ENCODE peak calls at places on chromosomes 5 and 9, in eight cellular contexts. S is uterus, O is tibial nerve, Q is testis, L is body of pancreas, H is A549, G is HCT116, Y is lower leg skin. N is an unnamed sample.

GRCh38 chr5:170139786-170140335 is 34.2 kb downstream of the FOXI1 start:
- DNase-seq in S (no peak), O (no peak), Q (no peak), L (no peak), H (peak), G (no peak), Y (peak), N (no peak)

GRCh38 chr5:137954131-137954879 is 65.0 kb downstream of the PKD2L2 start:
- DNase-seq in S (peak), O (no peak), Q (no peak), L (no peak), H (peak), G (no peak), Y (no peak), N (no peak)

GRCh38 chr5:12985142-12985541 is 959.3 kb downstream of the DNAH5 start:
- DNase-seq in S (no peak), O (no peak), Q (no peak), L (no peak), H (no peak), G (no peak), Y (no peak), N (no peak)

GRCh38 chr9:72292874-72293607 is 72.0 kb downstream of the ZFAND5 start:
- DNase-seq in S (no peak), O (no peak), Q (peak), L (peak), H (peak), G (no peak), Y (no peak), N (peak)

GRCh38 chr9:80020056-80020455 is 448.3 kb downstream of the TLE4 start:
- DNase-seq in S (no peak), O (no peak), Q (no peak), L (no peak), H (no peak), G (no peak), Y (no peak), N (no peak)

GRCh38 chr9:135604437-135605237 is 34.7 kb downstream of the GLT6D1 start:
- DNase-seq in S (no peak), O (no peak), Q (peak), L (no peak), H (no peak), G (no peak), Y (peak), N (no peak)

GRCh38 chr5:99320461-99320860 is 391.7 kb upstream of the CHD1 start:
- DNase-seq in S (no peak), O (no peak), Q (no peak), L (no peak), H (peak), G (no peak), Y (no peak), N (no peak)

GRCh38 chr5:116004248-116004647 is 28.0 kb upstream of the ARL14EPL start:
- DNase-seq in S (no peak), O (no peak), Q (no peak), L (no peak), H (no peak), G (no peak), Y (no peak), N (no peak)

GRCh38 chr5:119418782-119419101 is 33.6 kb upstream of the HSD17B4 start:
- DNase-seq in S (no peak), O (no peak), Q (no peak), L (no peak), H (no peak), G (no peak), Y (no peak), N (no peak)

GRCh38 chr5:111461261-111461671 is 51.1 kb downstream of the STARD4 start:
- DNase-seq in S (no peak), O (no peak), Q (no peak), L (no peak), H (peak), G (no peak), Y (no peak), N (no peak)

GRCh38 chr5:64516216-64516615 is 10.4 kb downstream of the RGS7BP start:
- DNase-seq in S (no peak), O (no peak), Q (no peak), L (no peak), H (no peak), G (no peak), Y (no peak), N (no peak)

GRCh38 chr9:13529321-13530104 is 250.0 kb upstream of the MPDZ start:
- DNase-seq in S (no peak), O (no peak), Q (no peak), L (no peak), H (no peak), G (no peak), Y (no peak), N (no peak)

GRCh38 chr9:99385215-99385614 is 163.1 kb downstream of the SEC61B start:
- DNase-seq in S (no peak), O (no peak), Q (no peak), L (no peak), H (no peak), G (no peak), Y (no peak), N (no peak)

GRCh38 chr5:32365623-32366022 is 52.9 kb upstream of the MTMR12 start:
- DNase-seq in S (no peak), O (no peak), Q (no peak), L (no peak), H (no peak), G (no peak), Y (no peak), N (no peak)

GRCh38 chr9:94553029-94553938 is 1.6 kb upstream of the PCAT7 start:
- DNase-seq in S (no peak), O (no peak), Q (peak), L (peak), H (peak), G (no peak), Y (no peak), N (no peak)

GRCh38 chr9:112647596-112647995 is 70.3 kb downstream of the INIP start:
- DNase-seq in S (no peak), O (no peak), Q (no peak), L (no peak), H (no peak), G (no peak), Y (no peak), N (no peak)

GRCh38 chr5:60972225-60972624 is 27.2 kb downstream of the NDUFAF2 start:
- DNase-seq in S (no peak), O (no peak), Q (no peak), L (no peak), H (no peak), G (no peak), Y (no peak), N (no peak)

GRCh38 chr9:134299068-134299467 is 27.2 kb upstream of the RXRA start:
- DNase-seq in S (no peak), O (no peak), Q (no peak), L (no peak), H (no peak), G (no peak), Y (no peak), N (no peak)

GRCh38 chr5:139708877-139709586 is 60.9 kb downstream of the CXXC5 start:
- DNase-seq in S (peak), O (no peak), Q (peak), L (peak), H (peak), G (no peak), Y (no peak), N (peak)

GRCh38 chr9:114484854-114485443 is 20.3 kb downstream of the WHRN start:
- DNase-seq in S (no peak), O (no peak), Q (no peak), L (no peak), H (peak), G (peak), Y (no peak), N (no peak)

GRCh38 chr9:130172161-130172857 is at the start of gene NCS1:
- DNase-seq in S (peak), O (peak), Q (peak), L (peak), H (peak), G (peak), Y (peak), N (peak)

GRCh38 chr9:114718801-114719221 is 36.8 kb upstream of the TEX48 start:
- DNase-seq in S (no peak), O (no peak), Q (no peak), L (no peak), H (peak), G (peak), Y (no peak), N (no peak)

GRCh38 chr5:44619875-44620610 is 188.7 kb upstream of the MRPS30 start:
- DNase-seq in S (no peak), O (no peak), Q (no peak), L (no peak), H (no peak), G (no peak), Y (no peak), N (no peak)

GRCh38 chr5:107553063-107553676 is 117.6 kb downstream of the EFNA5 start:
- DNase-seq in S (no peak), O (no peak), Q (no peak), L (no peak), H (peak), G (no peak), Y (no peak), N (no peak)

GRCh38 chr5:139765409-139766217 is 30.0 kb upstream of the PSD2 start:
- DNase-seq in S (peak), O (peak), Q (peak), L (peak), H (peak), G (no peak), Y (peak), N (peak)

GRCh38 chr5:133754575-133755169 is 142.3 kb upstream of the FSTL4 start:
- DNase-seq in S (no peak), O (no peak), Q (peak), L (peak), H (peak), G (peak), Y (no peak), N (peak)

GRCh38 chr5:142063878-142064331 is 44.7 kb upstream of the NDFIP1 start:
- DNase-seq in S (peak), O (peak), Q (peak), L (peak), H (no peak), G (no peak), Y (peak), N (no peak)

GRCh38 chr5:74372502-74373445 is 267.8 kb downstream of the ENC1 start:
- DNase-seq in S (no peak), O (no peak), Q (no peak), L (no peak), H (no peak), G (no peak), Y (no peak), N (no peak)

GRCh38 chr5:163571755-163572154 is 66.3 kb downstream of the MAT2B start:
- DNase-seq in S (no peak), O (no peak), Q (no peak), L (no peak), H (no peak), G (no peak), Y (no peak), N (no peak)

GRCh38 chr9:129069128-129069824 is 11.6 kb upstream of the DOLPP1 start:
- DNase-seq in S (no peak), O (peak), Q (peak), L (peak), H (no peak), G (no peak), Y (peak), N (peak)

GRCh38 chr9:131545003-131545785 is at the start of gene PRRT1B:
- DNase-seq in S (no peak), O (no peak), Q (no peak), L (peak), H (peak), G (no peak), Y (no peak), N (no peak)

DNA sequence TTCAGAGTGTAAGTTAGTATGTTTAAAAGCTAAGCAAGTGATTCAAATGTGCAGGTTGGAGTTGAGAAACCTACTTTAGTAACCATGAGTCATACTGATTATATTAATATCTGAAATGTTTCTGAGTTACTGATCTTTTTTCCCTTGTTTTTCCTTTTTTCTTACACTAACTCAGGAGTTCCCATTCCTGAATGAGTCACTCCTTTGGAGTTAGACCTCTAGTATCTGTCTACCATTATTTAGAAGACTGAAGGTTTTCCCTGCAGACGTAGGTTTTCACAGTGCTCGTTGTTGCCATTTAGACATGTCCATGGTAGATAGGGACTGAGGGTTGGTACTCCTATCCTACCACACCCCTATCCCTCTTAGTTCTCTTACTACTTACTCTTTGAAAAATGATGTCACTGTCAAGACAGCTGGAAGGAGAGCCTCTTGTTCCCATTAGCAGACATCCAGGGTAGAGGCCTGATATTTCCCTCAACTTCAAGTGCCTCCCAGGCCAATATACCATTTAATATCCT is 20.2 kb downstream of the OCLN start:
- DNase-seq in S (no peak), O (no peak), Q (no peak), L (no peak), H (no peak), G (no peak), Y (no peak), N (no peak)
- TF ChIP-seq POLR2A in S (no peak), O (no peak), Q (no peak), L (no peak), H (no peak), G (no peak), Y (no peak), N (no peak)

GRCh38 chr9:96418920-96419690 is 935 bp upstream of the ZNF367 start:
- DNase-seq in S (peak), O (peak), Q (peak), L (peak), H (peak), G (no peak), Y (peak), N (peak)
- TF ChIP-seq POLR2A in S (peak), O (peak), Q (no peak), L (peak), H (peak), G (peak), Y (no peak), N (peak)

DNA sequence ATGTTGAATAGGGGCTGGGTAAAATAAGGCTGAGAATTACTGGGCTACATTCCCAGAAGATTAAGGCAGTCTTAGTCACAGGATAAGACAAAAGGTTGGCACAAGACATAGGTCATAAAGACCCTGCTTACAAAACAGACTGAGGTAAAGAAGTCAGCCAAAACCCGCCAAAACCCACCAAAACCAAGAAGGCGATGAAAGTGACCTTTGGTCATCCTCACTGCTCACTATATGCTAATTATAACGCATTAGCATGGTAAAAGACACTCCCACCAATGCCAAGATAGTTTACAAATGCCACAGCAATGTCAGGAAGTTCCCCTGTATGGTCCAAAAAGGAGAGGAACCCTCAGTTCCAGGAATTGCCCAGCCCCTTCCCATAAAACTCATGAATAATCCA is 27.8 kb downstream of the MLLT3 start:
- DNase-seq in S (no peak), O (no peak), Q (no peak), L (no peak), H (no peak), G (no peak), Y (no peak), N (no peak)
- TF ChIP-seq POLR2A in S (no peak), O (no peak), Q (no peak), L (no peak), H (no peak), G (no peak), Y (no peak), N (no peak)

GRCh38 chr5:83839256-83839655 is 118.6 kb upstream of the HAPLN1 start:
- DNase-seq in S (no peak), O (no peak), Q (no peak), L (no peak), H (no peak), G (no peak), Y (no peak), N (no peak)
- TF ChIP-seq POLR2A in S (no peak), O (no peak), Q (no peak), L (no peak), H (no peak), G (no peak), Y (no peak), N (no peak)

GRCh38 chr9:33378121-33378795 is 24.1 kb downstream of the AQP7 start:
- DNase-seq in S (no peak), O (no peak), Q (no peak), L (peak), H (no peak), G (no peak), Y (peak), N (no peak)
- TF ChIP-seq POLR2A in S (no peak), O (no peak), Q (no peak), L (no peak), H (no peak), G (no peak), Y (no peak), N (no peak)

GRCh38 chr9:92798358-92798757 is 33.7 kb upstream of the BICD2 start:
- DNase-seq in S (no peak), O (no peak), Q (no peak), L (no peak), H (no peak), G (no peak), Y (no peak), N (no peak)
- TF ChIP-seq POLR2A in S (no peak), O (no peak), Q (no peak), L (no peak), H (no peak), G (no peak), Y (no peak), N (no peak)

GRCh38 chr9:5437254-5438216 is at the start of gene PLGRKT:
- DNase-seq in S (peak), O (peak), Q (peak), L (peak), H (peak), G (peak), Y (peak), N (peak)

GRCh38 chr9:5438301-5439162 is 807 bp upstream of the PLGRKT start:
- DNase-seq in S (no peak), O (no peak), Q (peak), L (no peak), H (peak), G (no peak), Y (no peak), N (no peak)

GRCh38 chr9:5435912-5436311 is 1.8 kb downstream of the PLGRKT start:
- DNase-seq in S (no peak), O (no peak), Q (no peak), L (no peak), H (no peak), G (no peak), Y (no peak), N (peak)

GRCh38 chr9:5440426-5440825 is 2.7 kb upstream of the PLGRKT start:
- DNase-seq in S (no peak), O (no peak), Q (no peak), L (no peak), H (no peak), G (no peak), Y (no peak), N (no peak)

DNA sequence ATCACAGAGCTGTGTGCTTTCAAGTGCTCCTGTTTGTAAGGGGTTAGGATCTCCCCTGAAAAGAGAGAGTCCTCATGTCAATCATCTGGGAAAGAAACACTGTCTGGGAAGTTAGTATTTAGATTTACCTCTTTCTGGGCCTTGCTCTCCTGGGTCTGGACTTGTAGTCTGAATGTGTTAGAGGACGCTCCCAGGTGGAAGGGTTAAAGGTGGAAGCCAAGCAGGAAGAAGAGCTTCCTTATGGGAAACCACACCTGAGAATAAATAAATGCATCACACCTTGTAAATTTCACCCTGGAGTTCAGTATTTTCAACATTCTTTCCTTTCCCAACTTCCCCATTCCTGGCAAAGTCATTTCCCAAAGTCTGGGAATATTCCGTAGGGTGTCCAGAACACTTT is 1.3 kb downstream of the PLGRKT start:
- DNase-seq in S (no peak), O (no peak), Q (no peak), L (no peak), H (no peak), G (no peak), Y (no peak), N (no peak)
- TF ChIP-seq POLR2A in S (no peak), O (no peak), Q (no peak), L (no peak), H (no peak), G (no peak), Y (no peak), N (no peak)